ENCODE peak calls at places on chromosomes 2 and 18, in eight cellular contexts. T, Q, P, L, B, K, N and A are unnamed samples. For H3K9me3, the result is how much of the 10 kb centered on the place peaks cover.

GRCh38 chr2:64617631-64618151 is 36.0 kb downstream of the SERTAD2 start:
- DNase-seq in N (no peak), B (no peak), K (no peak), P (no peak), T (no peak), Q (no peak), L (no peak), A (no peak)

GRCh38 chr2:83051538-83052192 is 1407.4 kb downstream of the SUCLG1 start:
- DNase-seq in N (no peak), K (no peak), Q (no peak), B (no peak), P (no peak), T (no peak), L (no peak), A (peak)

GRCh38 chr2:182283512-182283911 is 143.3 kb downstream of the PDE1A start:
- DNase-seq in N (no peak), B (no peak), Q (peak), L (no peak), K (no peak), T (no peak), P (no peak), A (peak)

GRCh38 chr2:71327916-71328315 is 3.7 kb upstream of the ZNF638 start:
- DNase-seq in L (no peak), T (no peak), Q (no peak), P (peak), N (no peak), K (no peak), B (no peak), A (no peak)

GRCh38 chr2:174654429-174654941 is 56.9 kb upstream of the WIPF1 start:
- DNase-seq in T (no peak), L (no peak), K (no peak), N (no peak), P (no peak), Q (no peak), B (peak), A (peak)

GRCh38 chr2:223697921-223698645 is 95.9 kb upstream of the SCG2 start:
- DNase-seq in Q (no peak), N (no peak), P (peak), B (peak), T (no peak), L (no peak), K (no peak), A (no peak)

GRCh38 chr2:54285451-54285850 is 29.4 kb upstream of the TSPYL6 start:
- DNase-seq in N (no peak), K (no peak), B (no peak), L (no peak), Q (no peak), T (no peak), P (no peak), A (no peak)

GRCh38 chr2:219684721-219685689 is 57.6 kb downstream of the SLC4A3 start:
- DNase-seq in Q (peak), B (peak), K (peak), T (no peak), L (no peak), N (peak), P (peak), A (no peak)

GRCh38 chr18:13235326-13235937 is 16.9 kb downstream of the LDLRAD4 start:
- DNase-seq in N (no peak), L (no peak), K (no peak), P (peak), B (no peak), T (no peak), Q (no peak), A (no peak)

GRCh38 chr2:78023356-78023755 is 501.2 kb upstream of the LRRTM4 start:
- DNase-seq in T (no peak), L (no peak), P (no peak), B (no peak), Q (no peak), K (no peak), N (no peak), A (no peak)

GRCh38 chr2:164044637-164045036 is 308.8 kb upstream of the FIGN start:
- DNase-seq in T (no peak), K (peak), Q (no peak), B (no peak), N (no peak), L (no peak), P (no peak), A (peak)

GRCh38 chr2:53970095-53970897 is 497 bp downstream of the PSME4 start:
- DNase-seq in Q (peak), K (peak), T (peak), L (no peak), B (peak), N (peak), P (peak), A (peak)

GRCh38 chr2:105806994-105807393 is 62.3 kb downstream of the NCK2 start:
- DNase-seq in T (no peak), N (no peak), Q (no peak), K (no peak), B (no peak), P (no peak), L (no peak), A (no peak)

GRCh38 chr18:12318334-12318697 is 10.3 kb downstream of the TUBB6 start:
- DNase-seq in B (no peak), T (no peak), L (no peak), P (no peak), K (no peak), N (no peak), Q (no peak), A (no peak)

GRCh38 chr2:23559561-23560239 is 174.7 kb downstream of the KLHL29 start:
- DNase-seq in K (no peak), B (no peak), L (no peak), Q (no peak), N (no peak), T (no peak), P (no peak), A (no peak)

GRCh38 chr2:230895536-230896345 is 29.3 kb downstream of the GPR55 start:
- DNase-seq in L (no peak), P (no peak), Q (no peak), K (no peak), B (no peak), N (no peak), T (no peak), A (no peak)

GRCh38 chr2:161844845-161845244 is 220.6 kb downstream of the SLC4A10 start:
- DNase-seq in L (no peak), Q (no peak), T (no peak), N (no peak), B (no peak), P (peak), K (no peak), A (no peak)

GRCh38 chr18:78765637-78766281 is 213.9 kb upstream of the SALL3 start:
- DNase-seq in Q (no peak), K (no peak), T (no peak), B (no peak), N (no peak), L (no peak), P (no peak), A (no peak)

GRCh38 chr2:165018207-165018606 is 62.9 kb upstream of the SLC38A11 start:
- DNase-seq in Q (peak), K (no peak), P (no peak), L (no peak), N (no peak), T (no peak), B (peak), A (peak)

GRCh38 chr2:43852196-43852730 is 13.5 kb downstream of the ABCG8 start:
- DNase-seq in K (no peak), P (no peak), N (no peak), B (no peak), T (no peak), L (peak), Q (no peak), A (no peak)

GRCh38 chr2:118667964-118668363 is 179.5 kb downstream of the EN1 start:
- DNase-seq in K (no peak), N (no peak), B (peak), T (no peak), P (peak), Q (no peak), L (no peak), A (peak)

GRCh38 chr2:46720592-46721185 is 194.9 kb downstream of the MCFD2 start:
- DNase-seq in K (no peak), L (no peak), P (no peak), B (peak), T (no peak), Q (no peak), N (no peak), A (no peak)

GRCh38 chr2:24628746-24629145 is 137.7 kb downstream of the NCOA1 start:
- DNase-seq in B (no peak), Q (no peak), T (no peak), N (no peak), P (no peak), L (no peak), K (no peak), A (no peak)

GRCh38 chr2:216516730-216517350 is 18.2 kb downstream of the RPL37A start:
- DNase-seq in Q (peak), K (no peak), B (peak), L (no peak), N (peak), P (peak), T (peak), A (peak)

GRCh38 chr2:31579996-31580320 is 780 bp downstream of the SRD5A2 start:
- DNase-seq in K (no peak), L (no peak), B (no peak), T (no peak), N (no peak), P (no peak), Q (no peak), A (no peak)

GRCh38 chr2:69131983-69132675 is 119.2 kb downstream of the ANTXR1 start:
- DNase-seq in T (no peak), N (no peak), L (no peak), Q (no peak), K (no peak), P (peak), B (no peak), A (no peak)

GRCh38 chr2:12717191-12717987 is 653 bp downstream of the TRIB2 start:
- DNase-seq in B (peak), P (peak), N (peak), Q (peak), K (peak), T (peak), L (no peak), A (peak)

GRCh38 chr2:85755122-85756027 is 1.6 kb downstream of the ATOH8 start:
- DNase-seq in Q (peak), L (no peak), B (peak), P (no peak), K (no peak), T (no peak), N (no peak), A (peak)

GRCh38 chr18:54173980-54174611 is 50.4 kb downstream of the MBD2 start:
- DNase-seq in K (no peak), P (no peak), T (no peak), L (no peak), B (no peak), N (peak), Q (no peak), A (no peak)

GRCh38 chr2:165238295-165238694 is 919 bp upstream of the SCN2A start:
- DNase-seq in Q (peak), N (peak), P (peak), L (no peak), K (no peak), B (peak), T (no peak), A (peak)

GRCh38 chr2:16612490-16612889 is 53.1 kb downstream of the CYRIA start:
- DNase-seq in T (no peak), P (no peak), Q (no peak), K (no peak), B (no peak), L (no peak), N (no peak), A (no peak)

GRCh38 chr2:16613475-16613874 is 52.2 kb downstream of the CYRIA start:
- DNase-seq in K (no peak), P (peak), N (peak), T (peak), L (no peak), B (no peak), Q (no peak), A (no peak)

GRCh38 chr2:16607306-16607705 is 58.3 kb downstream of the CYRIA start:
- DNase-seq in N (no peak), Q (no peak), T (no peak), B (no peak), L (no peak), P (no peak), K (no peak), A (no peak)

GRCh38 chr2:16604236-16604635 is 61.4 kb downstream of the CYRIA start:
- DNase-seq in Q (no peak), K (no peak), P (no peak), N (no peak), L (no peak), T (no peak), B (no peak), A (no peak)

GRCh38 chr2:16608661-16609643 is 56.7 kb downstream of the CYRIA start:
- DNase-seq in N (peak), P (peak), B (peak), K (peak), L (no peak), Q (peak), T (peak), A (peak)
- TF ChIP-seq CTCF in N (peak), P (peak), B (peak), K (peak), L (peak), Q (peak), T (peak), A (peak)

DNA sequence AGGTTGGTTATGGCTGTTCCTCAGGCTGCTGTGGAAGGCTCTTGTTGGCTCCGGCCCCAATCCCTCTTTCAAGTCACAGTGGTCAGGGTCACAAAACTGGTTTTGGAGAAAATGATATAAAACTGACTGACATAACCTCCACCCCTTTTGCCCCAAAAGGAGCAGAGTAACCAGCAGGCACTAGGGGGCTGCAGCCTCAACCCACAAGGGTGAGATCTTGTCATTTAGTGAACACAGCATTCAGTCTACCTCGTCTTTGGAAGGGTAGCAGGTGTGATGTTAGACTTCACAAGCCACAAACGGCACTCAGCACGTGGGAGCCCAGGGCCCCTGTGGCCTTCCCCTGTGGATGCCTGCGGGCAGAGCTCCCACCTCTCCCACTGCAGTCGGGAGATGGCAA is 372.1 kb upstream of the MYT1L start:
- DNase-seq in Q (no peak), K (no peak), B (no peak), L (no peak), P (no peak), T (no peak), N (no peak), A (no peak)
- H3K9me3 ChIP-seq in Q (under half), K (under half), B (half or more), L (under half), P (under half), T (under half), N (under half), A (under half)

DNA sequence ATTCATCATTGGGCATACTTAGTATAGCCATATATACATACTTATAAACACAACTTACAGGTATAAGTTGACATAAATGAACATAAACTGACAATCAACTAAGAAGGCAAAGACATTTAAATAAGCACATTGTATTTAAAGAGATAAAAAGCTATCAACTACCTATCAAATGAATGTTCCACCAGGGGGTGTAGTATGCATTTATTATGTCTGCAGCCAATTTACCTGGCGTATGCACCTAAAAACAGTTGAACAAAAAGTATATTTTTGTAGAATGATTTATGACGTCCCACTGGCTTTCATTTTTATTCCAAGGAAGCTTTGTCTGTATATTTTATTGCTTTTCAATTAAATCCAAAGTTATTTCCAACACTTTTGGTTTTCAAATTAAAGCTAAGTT is 323.5 kb downstream of the AFF3 start:
- DNase-seq in P (peak), L (no peak), Q (no peak), N (peak), K (no peak), T (peak), B (peak), A (peak)
- TF ChIP-seq CTCF in P (peak), L (no peak), Q (no peak), N (peak), K (peak), T (peak), B (peak), A (no peak)

GRCh38 chr18:9293948-9294347 is 40.6 kb upstream of the TWSG1 start:
- DNase-seq in B (no peak), K (no peak), L (no peak), P (no peak), T (no peak), Q (no peak), N (no peak), A (no peak)
- H3K9me3 ChIP-seq in B (under half), K (under half), L (under half), P (under half), T (under half), Q (under half), N (under half), A (under half)

DNA sequence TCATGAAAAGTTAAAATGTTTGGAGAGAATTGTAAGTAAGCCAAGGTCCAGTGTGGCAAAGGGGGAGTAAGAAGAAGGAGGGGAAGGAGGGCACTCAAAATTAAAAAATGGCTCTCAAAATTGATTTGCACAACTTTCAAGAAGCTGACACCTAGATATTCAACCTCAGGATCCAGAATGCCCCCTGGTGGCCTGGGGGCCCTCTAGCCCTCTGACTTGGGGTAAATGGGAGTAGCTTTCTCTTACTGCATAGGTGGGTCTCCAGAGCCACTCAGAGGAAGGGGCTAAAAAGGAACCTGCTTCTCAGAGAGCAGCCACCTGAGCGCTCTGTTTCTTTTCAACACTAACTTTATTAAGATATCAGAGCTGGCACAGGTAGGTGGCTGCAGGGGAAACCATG is 968.5 kb downstream of the BCL11A start:
- DNase-seq in B (no peak), N (peak), T (no peak), L (no peak), Q (peak), K (no peak), P (no peak), A (no peak)
- TF ChIP-seq CTCF in B (no peak), N (peak), T (no peak), L (no peak), Q (peak), K (no peak), P (peak), A (no peak)

GRCh38 chr2:30516166-30516565 is 69.1 kb downstream of the LCLAT1 start:
- DNase-seq in B (no peak), N (no peak), K (no peak), L (no peak), T (no peak), Q (no peak), P (no peak), A (no peak)
- H3K9me3 ChIP-seq in B (under half), N (under half), K (under half), L (under half), T (under half), Q (under half), P (under half), A (under half)